ENCODE peak calls at places on chromosomes 13 and 19, in ten cellular contexts. X, I, A, Q, Z, C, V, T, P and O are unnamed samples.

GRCh38 chr13:86725105-86725504 is 925.9 kb upstream of the SLITRK6 start:
- DNase-seq in X (no peak), I (no peak), A (peak; percentile 69), Q (no peak), Z (no peak), C (no peak), V (no peak), T (no peak), P (no peak), O (no peak)

GRCh38 chr19:35373492-35373891 is 2.6 kb downstream of the GPR42 start:
- DNase-seq in X (no peak), I (no peak), A (no peak), Q (no peak), Z (no peak), C (no peak), V (no peak), T (no peak), P (no peak), O (no peak)

GRCh38 chr13:30725331-30726085 is 9.8 kb upstream of the ALOX5AP start:
- DNase-seq in X (no peak), I (no peak), A (no peak), Q (peak; percentile 19), Z (no peak), C (no peak), V (no peak), T (no peak), P (peak; percentile 33), O (peak; percentile 41)

GRCh38 chr19:12913011-12913561 is 6.0 kb downstream of the SYCE2 start:
- DNase-seq in X (peak; percentile 62), I (peak; percentile 77), A (peak; percentile 79), Q (no peak), Z (no peak), C (peak; percentile 88), V (no peak), T (peak; percentile 67), P (peak; percentile 42), O (peak; percentile 37)

GRCh38 chr13:21463424-21463823 is 4.3 kb upstream of the ZDHHC20 start:
- DNase-seq in X (no peak), I (no peak), A (no peak), Q (no peak), Z (no peak), C (no peak), V (no peak), T (no peak), P (no peak), O (no peak)

GRCh38 chr19:18496167-18496979 is 25.5 kb downstream of the ELL start:
- DNase-seq in X (peak; percentile 76), I (no peak), A (no peak), Q (peak; percentile 61), Z (peak; percentile 71), C (no peak), V (peak; percentile 81), T (no peak), P (peak; percentile 80), O (peak; percentile 32)

GRCh38 chr19:38989066-38989605 is 13.6 kb upstream of the FBXO17 start:
- DNase-seq in X (no peak), I (peak; percentile 24), A (peak; percentile 82), Q (no peak), Z (no peak), C (no peak), V (no peak), T (peak; percentile 52), P (no peak), O (peak; percentile 7)

GRCh38 chr19:44141191-44142013 is at the start of gene ZNF234:
- DNase-seq in X (peak; percentile 90), I (peak; percentile 81), A (peak; percentile 76), Q (peak; percentile 74), Z (peak; percentile 46), C (peak; percentile 83), V (peak; percentile 55), T (peak; percentile 85), P (peak; percentile 85), O (peak; percentile 81)

DNA sequence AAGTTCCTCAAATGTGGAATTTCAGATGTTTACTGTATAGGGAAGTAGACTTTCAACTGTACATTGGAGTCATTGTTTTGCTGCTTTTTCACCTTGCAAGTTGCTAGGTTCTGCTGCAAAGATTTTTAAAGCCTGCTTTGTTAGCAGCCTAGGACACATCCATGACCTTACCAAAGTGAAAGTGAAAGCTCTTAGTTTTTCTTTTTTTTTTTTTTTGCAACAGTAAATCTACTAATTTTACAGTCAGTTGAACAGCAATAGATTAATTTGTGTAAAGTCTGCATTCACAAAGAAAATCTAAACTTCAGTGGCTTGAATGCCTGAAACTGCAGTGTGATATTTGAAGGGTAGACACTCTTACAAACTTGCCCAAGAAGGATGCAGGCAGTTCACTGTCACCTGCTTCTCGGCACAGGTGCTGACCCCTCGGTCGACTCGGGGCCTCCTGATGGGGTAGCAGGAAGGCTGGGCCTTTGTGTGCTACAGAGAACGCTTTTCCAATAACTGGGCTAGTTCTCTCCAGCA is 5.0 kb upstream of the MTIF3 start:
- DNase-seq in X (no peak), I (no peak), A (peak; percentile 45), Q (no peak), Z (no peak), C (no peak), V (no peak), T (no peak), P (no peak), O (no peak)
- H3K4me3 ChIP-seq in X (peak overlapping the region; percentile 39), I (no peak overlapping the region), A (no peak overlapping the region), Q (peak overlapping the region; percentile 22), Z (peak overlapping the region; percentile 63), C (no peak overlapping the region), V (peak overlapping the region; percentile 57), T (no peak overlapping the region), P (peak overlapping the region; percentile 40), O (peak overlapping the region; percentile 9)

DNA sequence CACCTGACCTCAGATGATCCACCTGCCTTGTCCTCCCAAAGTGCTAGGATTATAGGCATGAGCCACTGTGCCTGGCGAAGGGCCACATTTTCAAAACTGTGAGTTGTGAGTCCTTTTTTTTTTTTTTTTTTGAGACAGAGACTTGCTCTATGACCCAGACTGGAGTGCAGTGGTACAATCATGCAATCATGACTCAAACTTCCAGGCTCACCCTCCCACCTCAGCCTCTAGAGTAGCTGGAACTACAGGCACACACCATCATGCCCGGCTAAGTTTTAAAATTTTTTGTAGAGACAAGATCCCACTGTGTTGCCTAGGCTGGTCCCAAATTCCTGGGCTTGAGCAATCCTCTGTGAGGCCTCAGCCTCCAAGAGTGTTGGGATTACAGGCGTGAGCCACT is 3.8 kb upstream of the MYPOP start:
- DNase-seq in X (no peak), I (no peak), A (no peak), Q (peak; percentile 19), Z (no peak), C (no peak), V (no peak), T (no peak), P (peak; percentile 48), O (no peak)
- H3K4me3 ChIP-seq in X (no peak overlapping the region), I (no peak overlapping the region), A (no peak overlapping the region), Q (no peak overlapping the region), Z (no peak overlapping the region), C (no peak overlapping the region), V (no peak overlapping the region), T (no peak overlapping the region), P (no peak overlapping the region), O (no peak overlapping the region)

GRCh38 chr19:41926028-41926860 is 2.0 kb downstream of the ERFL start:
- DNase-seq in X (no peak), I (no peak), A (no peak), Q (no peak), Z (no peak), C (no peak), V (no peak), T (no peak), P (no peak), O (no peak)

GRCh38 chr19:41927810-41928192 is 448 bp downstream of the ERFL start:
- DNase-seq in X (peak; percentile 71), I (no peak), A (peak; percentile 46), Q (no peak), Z (no peak), C (no peak), V (no peak), T (no peak), P (no peak), O (no peak)

GRCh38 chr19:41928221-41928683 is at the start of gene ERFL:
- DNase-seq in X (no peak), I (no peak), A (peak; percentile 50), Q (no peak), Z (no peak), C (no peak), V (no peak), T (no peak), P (no peak), O (no peak)

GRCh38 chr19:41925208-41926003 is 2.8 kb downstream of the ERFL start:
- DNase-seq in X (no peak), I (no peak), A (no peak), Q (no peak), Z (no peak), C (no peak), V (no peak), T (no peak), P (no peak), O (no peak)

DNA sequence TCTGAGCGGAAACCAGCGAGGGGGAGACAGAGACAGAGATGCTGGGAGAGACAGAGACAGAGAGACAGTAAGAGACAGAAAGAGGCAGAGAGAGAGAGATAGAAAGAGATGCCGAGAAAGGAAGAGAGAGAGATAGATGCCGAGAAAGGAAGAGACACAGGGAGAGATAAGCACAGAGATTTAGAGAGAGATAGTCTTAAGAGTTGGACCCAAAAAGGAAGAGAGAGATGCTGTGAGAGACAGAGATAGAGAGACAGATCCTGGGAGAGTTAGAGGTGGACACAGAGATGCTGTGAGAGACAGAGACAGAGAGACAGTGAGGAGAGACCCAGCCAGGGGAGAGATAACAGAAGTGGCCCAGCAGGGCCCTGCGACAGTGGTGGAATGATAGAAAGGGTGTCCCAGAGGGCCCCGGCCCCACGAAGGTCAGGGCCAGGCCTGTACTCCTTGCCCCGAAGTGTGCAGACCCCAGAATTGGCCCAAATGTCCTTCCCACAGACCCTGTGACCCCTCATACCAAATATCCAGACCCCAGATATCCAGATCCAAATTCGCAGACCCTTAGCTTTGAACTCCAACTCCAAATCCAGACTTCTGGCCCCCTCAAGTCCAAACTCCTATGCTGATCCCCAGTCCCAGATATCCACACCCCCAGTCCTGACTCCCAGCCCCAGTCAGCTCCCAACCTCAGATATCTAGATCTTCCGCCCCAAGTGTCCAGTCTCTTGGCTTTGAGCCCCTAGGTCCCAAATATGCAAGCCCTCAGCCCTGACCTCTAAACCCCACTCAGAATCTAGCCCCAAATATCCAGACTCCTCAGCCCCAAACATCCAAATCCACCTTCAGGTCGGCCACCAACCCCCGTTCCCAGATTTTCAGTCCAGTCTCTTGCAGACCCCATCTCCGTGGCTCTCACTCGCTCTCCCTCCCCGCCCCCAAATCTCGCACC is 1.1 kb downstream of the ERFL start:
- DNase-seq in X (no peak), I (no peak), A (no peak), Q (no peak), Z (no peak), C (no peak), V (no peak), T (no peak), P (no peak), O (no peak)
- H3K4me3 ChIP-seq in X (no peak overlapping the region), I (no peak overlapping the region), A (peak overlapping the region; percentile 63), Q (no peak overlapping the region), Z (no peak overlapping the region), C (no peak overlapping the region), V (no peak overlapping the region), T (no peak overlapping the region), P (no peak overlapping the region), O (no peak overlapping the region)

GRCh38 chr13:40983725-40984669 is 35.1 kb downstream of the ELF1 start:
- DNase-seq in X (no peak), I (no peak), A (no peak), Q (no peak), Z (no peak), C (no peak), V (no peak), T (no peak), P (no peak), O (no peak)

GRCh38 chr13:40986328-40986856 is 32.7 kb downstream of the ELF1 start:
- DNase-seq in X (no peak), I (no peak), A (no peak), Q (no peak), Z (no peak), C (no peak), V (no peak), T (no peak), P (peak; percentile 76), O (peak; percentile 66)

GRCh38 chr13:40985596-40986327 is 33.4 kb downstream of the ELF1 start:
- DNase-seq in X (no peak), I (no peak), A (no peak), Q (no peak), Z (no peak), C (no peak), V (no peak), T (no peak), P (no peak), O (no peak)

GRCh38 chr13:40983269-40983668 is 35.8 kb downstream of the ELF1 start:
- DNase-seq in X (no peak), I (no peak), A (no peak), Q (no peak), Z (no peak), C (no peak), V (no peak), T (no peak), P (no peak), O (no peak)

DNA sequence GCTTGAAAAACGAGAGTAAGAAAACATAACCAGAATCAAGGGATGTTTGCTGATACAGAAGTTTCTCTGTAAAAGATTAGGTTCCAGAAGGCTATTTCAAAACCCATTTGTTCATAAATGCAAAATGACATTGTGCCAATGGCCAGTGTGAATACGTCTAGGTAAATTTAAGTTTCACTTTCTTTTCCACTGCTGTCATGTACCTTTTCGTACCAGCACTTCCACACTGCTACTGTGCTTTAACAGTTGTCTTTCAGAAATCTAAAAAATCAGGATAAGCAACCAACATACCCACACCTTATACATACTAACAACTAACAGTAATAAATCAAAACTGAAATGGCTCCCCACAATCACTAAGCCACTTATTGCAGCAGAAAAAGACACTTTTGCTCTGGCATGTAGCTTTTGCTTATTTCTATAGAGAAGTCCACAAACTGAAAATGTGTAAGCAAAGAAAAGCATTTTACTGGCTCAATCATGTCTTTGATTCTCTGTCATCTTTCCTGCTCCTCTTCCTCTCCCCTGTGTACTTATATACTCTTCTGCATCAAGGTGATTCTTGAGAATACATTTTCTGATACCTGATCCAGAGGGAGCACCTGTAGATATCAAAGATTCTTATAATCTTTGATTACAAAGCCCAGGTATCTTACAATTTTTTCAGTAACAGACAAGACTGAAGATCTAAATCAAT is 34.3 kb downstream of the ELF1 start:
- DNase-seq in X (no peak), I (no peak), A (no peak), Q (no peak), Z (no peak), C (no peak), V (no peak), T (no peak), P (no peak), O (no peak)
- H3K4me3 ChIP-seq in X (peak overlapping the region; percentile 25), I (no peak overlapping the region), A (no peak overlapping the region), Q (no peak overlapping the region), Z (peak overlapping the region; percentile 63), C (peak overlapping the region; percentile 14), V (peak overlapping the region; percentile 66), T (peak overlapping the region; percentile 3), P (no peak overlapping the region), O (no peak overlapping the region)